ENCODE peak calls at places on chromosomes 4 and X, in seven cellular contexts. R is brain pericyte; N is activated naive CD4-positive, alpha-beta T cell treated with anti-CD3 and anti-CD28 coated beads, Interleukin-2, amount 50 U/mL, for 72 hours; Q is lower leg skin; H is NCI-H2171; C is HuH-7.5; B is fibroblast of mammary gland. Y is an unnamed sample.

GRCh38 chr4:101191302-101192098 is 155.8 kb downstream of the PPP3CA start:
- DNase-seq in B (peak; percentile 94), H (no peak), R (peak; percentile 57), C (no peak), N (no peak), Q (peak; percentile 45), Y (peak; percentile 28)

GRCh38 chrX:152642931-152643525 is 5.3 kb downstream of the GABRQ start:
- DNase-seq in R (no peak), C (no peak), H (no peak), B (no peak), Q (no peak), N (no peak), Y (no peak)

GRCh38 chrX:118536687-118537461 is 41.3 kb downstream of the DOCK11 start:
- DNase-seq in B (peak; percentile 30), R (no peak), N (no peak), C (no peak), Q (no peak), H (no peak), Y (no peak)

GRCh38 chr4:174389439-174389838 is 105.7 kb downstream of the CEP44 start:
- DNase-seq in B (no peak), C (no peak), N (no peak), R (no peak), H (no peak), Q (no peak), Y (no peak)

GRCh38 chr4:80202784-80203553 is 5.7 kb downstream of the PRDM8 start:
- DNase-seq in R (no peak), H (no peak), N (peak; percentile 37), C (no peak), B (no peak), Q (no peak), Y (no peak)

GRCh38 chr4:80307183-80307735 is 28.3 kb upstream of the CFAP299 start:
- DNase-seq in N (no peak), C (no peak), Q (no peak), B (no peak), H (no peak), R (no peak), Y (no peak)

GRCh38 chr4:83582289-83582756 is 46.4 kb downstream of the GPAT3 start:
- DNase-seq in N (no peak), H (no peak), Q (no peak), B (peak; percentile 26), C (no peak), R (no peak), Y (no peak)

GRCh38 chrX:34132028-34132427 is at the start of gene FAM47A:
- DNase-seq in R (no peak), N (no peak), Q (no peak), C (no peak), B (no peak), H (no peak), Y (no peak)

GRCh38 chr4:127870688-127871087 is 10.0 kb upstream of the PLK4 start:
- DNase-seq in H (no peak), C (no peak), B (peak; percentile 82), N (no peak), Q (no peak), R (peak; percentile 57), Y (no peak)

GRCh38 chr4:188196134-188196735 is 57.0 kb downstream of the TRIML1 start:
- DNase-seq in H (no peak), C (no peak), Q (no peak), B (no peak), R (no peak), N (no peak), Y (no peak)

GRCh38 chr4:145513020-145513621 is 31.5 kb downstream of the SMAD1 start:
- DNase-seq in R (no peak), H (no peak), C (no peak), Q (no peak), N (no peak), B (no peak), Y (no peak)

GRCh38 chr4:46491455-46491854 is 101.5 kb upstream of the GABRA2 start:
- DNase-seq in R (no peak), B (no peak), C (no peak), N (no peak), Q (no peak), H (no peak), Y (no peak)

GRCh38 chr4:112448211-112448745 is 67.7 kb downstream of the NEUROG2 start:
- DNase-seq in B (peak; percentile 18), Q (no peak), N (no peak), R (no peak), C (no peak), H (no peak), Y (no peak)

GRCh38 chrX:151153086-151153485 is 23.3 kb upstream of the GPR50 start:
- DNase-seq in B (peak; percentile 42), Q (no peak), R (no peak), C (no peak), H (peak; percentile 0), N (no peak), Y (no peak)

GRCh38 chr4:60241886-60242285 is 958.2 kb upstream of the ADGRL3 start:
- DNase-seq in H (no peak), Q (no peak), C (no peak), N (no peak), B (no peak), R (no peak), Y (no peak)

GRCh38 chr4:151395873-151396272 is 13.1 kb upstream of the FHIP1A start:
- DNase-seq in B (no peak), R (no peak), N (no peak), Q (no peak), C (no peak), H (no peak), Y (no peak)

GRCh38 chrX:42495139-42495538 is 282.8 kb downstream of the PPP1R2C start:
- DNase-seq in R (no peak), H (no peak), Q (no peak), C (no peak), N (no peak), B (no peak), Y (no peak)

GRCh38 chrX:77447339-77448149 is at the start of gene FGF16:
- DNase-seq in R (no peak), C (no peak), N (peak; percentile 13), Q (no peak), H (no peak), B (peak; percentile 10), Y (no peak)

GRCh38 chr4:71261633-71262121 is 77.1 kb upstream of the SLC4A4 start:
- DNase-seq in Q (no peak), H (no peak), C (no peak), R (no peak), B (no peak), N (no peak), Y (no peak)

Y was measured in omental fat pad.